ENCODE peak calls at places on chromosomes 16 and 17, in eight cellular contexts. D is A673; V is ascending aorta; P is CD4-positive, alpha-beta memory T cell; S is heart right ventricle; U is IMR-90; M is Karpas-422; X is PC-9. Y is an unnamed sample.
A peak's percentile ranks its signal among the peaks of the same experiment; 100 is the strongest.

GRCh38 chr17:70365098-70365583 is 195.8 kb downstream of the KCNJ2 start:
- DNase-seq in D (no peak), V (no peak), P (no peak), S (no peak), U (peak; percentile 78), M (no peak), X (no peak), Y (no peak)

GRCh38 chr16:25372716-25373115 is 115.1 kb upstream of the ZKSCAN2 start:
- DNase-seq in D (peak; percentile 46), V (no peak), P (no peak), S (no peak), U (no peak), M (no peak), X (no peak), Y (no peak)

GRCh38 chr17:61081959-61082358 is 317.7 kb upstream of the TBX2 start:
- DNase-seq in D (no peak), V (no peak), P (no peak), S (no peak), U (no peak), M (no peak), X (no peak), Y (no peak)

GRCh38 chr17:74823176-74823495 is 36.5 kb downstream of the GRIN2C start:
- DNase-seq in D (peak; percentile 93), V (no peak), P (no peak), S (no peak), U (no peak), M (no peak), X (no peak), Y (no peak)

GRCh38 chr17:3963214-3964201 is 729 bp downstream of the ATP2A3 start:
- DNase-seq in D (no peak), V (no peak), P (peak; percentile 77), S (no peak), U (no peak), M (peak; percentile 98), X (no peak), Y (peak; percentile 31)

GRCh38 chr17:29061036-29061435 is 18.1 kb downstream of the PIPOX start:
- DNase-seq in D (no peak), V (no peak), P (no peak), S (no peak), U (no peak), M (no peak), X (no peak), Y (no peak)

GRCh38 chr17:82787081-82787848 is 35.4 kb downstream of the TBCD start:
- DNase-seq in D (no peak), V (no peak), P (no peak), S (no peak), U (no peak), M (no peak), X (no peak), Y (no peak)

GRCh38 chr16:89931964-89932363 is 8.8 kb downstream of the TUBB3 start:
- DNase-seq in D (no peak), V (no peak), P (no peak), S (no peak), U (no peak), M (no peak), X (no peak), Y (no peak)

GRCh38 chr16:22787456-22788189 is 26.3 kb upstream of the HS3ST2 start:
- DNase-seq in D (peak; percentile 46), V (no peak), P (no peak), S (no peak), U (peak; percentile 2), M (no peak), X (peak; percentile 55), Y (no peak)

GRCh38 chr17:78414178-78415162 is 36.0 kb downstream of the PGS1 start:
- DNase-seq in D (no peak), V (no peak), P (peak; percentile 56), S (no peak), U (no peak), M (no peak), X (no peak), Y (peak; percentile 48)

GRCh38 chr17:32497431-32498205 is 10.8 kb downstream of the CDK5R1 start:
- DNase-seq in D (no peak), V (no peak), P (no peak), S (no peak), U (no peak), M (no peak), X (no peak), Y (no peak)

GRCh38 chr16:80806957-80807356 is 2.6 kb upstream of the CDYL2 start:
- DNase-seq in D (peak; percentile 4), V (no peak), P (peak; percentile 31), S (no peak), U (peak; percentile 69), M (no peak), X (no peak), Y (peak; percentile 44)

GRCh38 chr17:72683506-72684404 is 408.7 kb downstream of the SLC39A11 start:
- DNase-seq in D (peak; percentile 72), V (no peak), P (no peak), S (no peak), U (peak; percentile 98), M (no peak), X (peak; percentile 100), Y (no peak)

GRCh38 chr16:18945233-18945632 is 19.0 kb upstream of the SMG1 start:
- DNase-seq in D (no peak), V (no peak), P (no peak), S (no peak), U (no peak), M (no peak), X (no peak), Y (no peak)

GRCh38 chr17:16439867-16440351 is 24.5 kb downstream of the TRPV2 start:
- DNase-seq in D (no peak), V (no peak), P (peak; percentile 60), S (no peak), U (no peak), M (peak; percentile 67), X (no peak), Y (no peak)

GRCh38 chr17:72976971-72977767 is 115.3 kb downstream of the SLC39A11 start:
- DNase-seq in D (peak; percentile 31), V (no peak), P (no peak), S (peak; percentile 40), U (peak; percentile 95), M (peak; percentile 95), X (peak; percentile 84), Y (no peak)

GRCh38 chr16:2925951-2926659 is 14.4 kb downstream of the FLYWCH1 start:
- DNase-seq in D (no peak), V (no peak), P (no peak), S (no peak), U (no peak), M (no peak), X (no peak), Y (no peak)
- H3K4me3 ChIP-seq in D (no peak overlapping the region), V (no peak overlapping the region), P (no peak overlapping the region), S (no peak overlapping the region), U (no peak overlapping the region), M (no peak overlapping the region), X (no peak overlapping the region), Y (no peak overlapping the region)

GRCh38 chr17:40330850-40331470 is 22.0 kb downstream of the RARA start:
- DNase-seq in D (no peak), V (no peak), P (no peak), S (peak; percentile 19), U (no peak), M (no peak), X (no peak), Y (no peak)

GRCh38 chr17:40328386-40328766 is 19.4 kb downstream of the RARA start:
- DNase-seq in D (no peak), V (no peak), P (no peak), S (no peak), U (no peak), M (no peak), X (peak; percentile 13), Y (no peak)

GRCh38 chr17:40333781-40334453 is 24.9 kb downstream of the RARA start:
- DNase-seq in D (no peak), V (no peak), P (no peak), S (no peak), U (no peak), M (no peak), X (no peak), Y (no peak)

GRCh38 chr17:40329981-40330794 is 21.2 kb downstream of the RARA start:
- DNase-seq in D (no peak), V (no peak), P (no peak), S (peak; percentile 80), U (no peak), M (peak; percentile 59), X (peak; percentile 16), Y (no peak)

GRCh38 chr17:40331743-40332641 is 23.0 kb downstream of the RARA start:
- DNase-seq in D (no peak), V (peak; percentile 72), P (no peak), S (peak; percentile 95), U (no peak), M (no peak), X (peak; percentile 28), Y (no peak)
- H3K27ac ChIP-seq in D (no peak overlapping the region), V (peak overlapping the region; percentile 82), P (peak overlapping the region; percentile 54), S (peak overlapping the region; percentile 97), U (peak overlapping the region; percentile 86), M (no peak overlapping the region), X (no peak overlapping the region), Y (no peak overlapping the region)

DNA sequence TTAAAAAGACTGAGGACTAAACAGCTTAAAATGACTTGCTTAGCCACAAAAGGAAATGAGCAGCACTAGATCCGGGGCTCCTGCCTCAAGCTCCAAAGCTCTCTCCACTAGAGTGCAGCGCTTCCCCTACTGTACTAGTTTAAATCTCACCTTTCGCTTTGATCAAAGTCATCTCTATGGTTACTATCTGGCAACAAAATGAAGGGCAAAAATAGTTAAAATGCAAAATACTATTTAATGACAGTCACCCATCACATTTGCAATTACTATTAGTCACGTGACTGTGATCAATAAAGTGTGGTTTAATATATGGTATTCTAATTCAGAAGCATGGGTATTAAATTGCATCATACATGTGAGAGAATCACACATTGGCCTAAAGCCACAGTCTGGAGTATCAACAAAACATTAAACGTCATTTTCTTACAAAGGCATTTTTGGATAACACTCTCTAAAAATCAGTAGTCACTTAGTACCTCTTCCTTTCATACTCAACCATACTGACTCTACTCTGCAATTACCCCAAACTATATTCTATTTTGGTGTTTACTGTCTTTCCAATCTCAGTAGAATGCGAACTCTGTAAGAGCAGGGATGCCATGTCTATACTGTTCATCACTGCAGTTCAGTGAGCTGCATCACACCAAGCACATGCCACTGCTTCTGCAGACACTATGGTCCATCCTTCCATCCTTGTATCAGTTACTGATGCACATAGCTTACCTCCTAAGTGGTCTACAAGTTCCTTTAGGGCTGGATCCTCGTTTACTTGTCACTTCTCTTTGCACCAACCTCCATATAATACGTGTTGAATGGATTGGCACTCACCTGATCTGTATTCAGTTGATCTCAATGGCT is 6.2 kb downstream of the PSMD12 start:
- DNase-seq in D (peak; percentile 77), V (no peak), P (peak; percentile 74), S (no peak), U (peak; percentile 45), M (peak; percentile 57), X (no peak), Y (peak; percentile 26)
- H3K36me3 ChIP-seq in D (peaks cover 33% of the 10 kb centered on the region), V (peaks cover 29% of the 10 kb centered on the region), P (peaks cover 19% of the 10 kb centered on the region), S (peaks cover 32% of the 10 kb centered on the region), U (peaks cover 18% of the 10 kb centered on the region), M (peaks cover 62% of the 10 kb centered on the region), X (peaks cover 52% of the 10 kb centered on the region), Y (peaks cover 15% of the 10 kb centered on the region)

DNA sequence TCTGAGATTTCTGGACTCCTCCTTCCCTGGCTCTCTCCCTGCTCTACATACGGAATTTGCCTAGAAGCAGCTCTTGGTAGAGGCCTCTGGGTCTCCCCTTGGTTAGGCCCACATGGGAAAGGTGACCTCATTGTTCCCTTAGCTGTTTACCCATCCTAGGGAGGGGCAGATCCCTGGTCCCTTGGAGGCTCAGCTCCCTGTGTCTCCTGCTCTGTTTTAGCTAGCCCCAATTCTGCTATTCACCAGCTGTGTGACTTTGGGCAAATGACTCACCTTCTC is 3.8 kb downstream of the ABCC3 start:
- DNase-seq in D (peak; percentile 41), V (no peak), P (no peak), S (no peak), U (peak; percentile 50), M (no peak), X (peak; percentile 87), Y (no peak)
- H3K4me3 ChIP-seq in D (no peak overlapping the region), V (no peak overlapping the region), P (no peak overlapping the region), S (no peak overlapping the region), U (no peak overlapping the region), M (no peak overlapping the region), X (peak overlapping the region; percentile 81), Y (no peak overlapping the region)